ENCODE peak calls at places on chromosomes 2 and 18, in eight cellular contexts. K is activated CD4-positive, CD25-positive, alpha-beta regulatory T cell; S is H4; Q is body of pancreas; Z is chondrocyte; V is upper lobe of left lung; F is stimulated activated CD4-positive, alpha-beta T cell treated with anti-CD3 and anti-CD28 coated beads, Interleukin-4, amount 100 ng/mL, for 4 hours; I is aorta. A is an unnamed sample.

GRCh38 chr2:164625378-164625971 is 4.2 kb upstream of the GRB14 start:
- DNase-seq in Z (no peak), V (no peak), K (no peak), F (no peak), I (no peak), S (no peak), Q (no peak), A (no peak)

GRCh38 chr2:216111122-216111521 is 2.0 kb downstream of the XRCC5 start:
- DNase-seq in K (no peak), Z (no peak), V (no peak), F (no peak), S (no peak), I (no peak), Q (no peak), A (no peak)

GRCh38 chr18:2894131-2894840 is 47.5 kb downstream of the EMILIN2 start:
- DNase-seq in K (no peak), V (no peak), S (no peak), Q (no peak), I (no peak), F (no peak), Z (no peak), A (no peak)

GRCh38 chr2:32425719-32426141 is 68.9 kb downstream of the BIRC6 start:
- DNase-seq in K (no peak), I (peak; percentile 53), Q (no peak), S (no peak), V (no peak), F (no peak), Z (no peak), A (no peak)

GRCh38 chr18:64027931-64028695 is 58.2 kb downstream of the SERPINB8 start:
- DNase-seq in Z (no peak), V (no peak), K (no peak), I (no peak), S (no peak), F (no peak), Q (no peak), A (no peak)

GRCh38 chr18:7608798-7609197 is 41.7 kb downstream of the PTPRM start:
- DNase-seq in Q (no peak), F (no peak), V (no peak), K (no peak), I (no peak), S (no peak), Z (no peak), A (no peak)

GRCh38 chr2:64938607-64939285 is 50.5 kb upstream of the SLC1A4 start:
- DNase-seq in I (no peak), K (no peak), S (no peak), Q (no peak), Z (no peak), F (no peak), V (no peak), A (no peak)

GRCh38 chr2:16487686-16488085 is 177.9 kb downstream of the CYRIA start:
- DNase-seq in I (no peak), S (no peak), K (no peak), F (no peak), Q (peak; percentile 41), Z (no peak), V (no peak), A (no peak)

GRCh38 chr18:79585395-79586370 is 93.9 kb upstream of the CTDP1 start:
- DNase-seq in I (peak; percentile 43), Q (peak; percentile 2), F (no peak), V (no peak), K (no peak), S (no peak), Z (peak; percentile 92), A (no peak)

GRCh38 chr2:65033178-65033577 is 23.0 kb upstream of the CEP68 start:
- DNase-seq in F (no peak), K (no peak), V (no peak), I (no peak), S (no peak), Z (no peak), Q (no peak), A (no peak)

GRCh38 chr2:47160207-47160606 is 5.1 kb upstream of the STPG4 start:
- DNase-seq in Z (no peak), I (no peak), Q (no peak), K (no peak), V (no peak), F (no peak), S (no peak), A (no peak)

GRCh38 chr2:76958749-76959148 is 563.4 kb downstream of the LRRTM4 start:
- DNase-seq in S (no peak), V (no peak), K (no peak), F (no peak), Z (no peak), Q (no peak), I (no peak), A (no peak)